ENCODE peak calls at places on chromosomes 12 and 14, in four cellular contexts. W is COR-L47; K is stimulated activated CD8-positive, alpha-beta memory T cell treated with anti-CD3 and anti-CD28 coated beads, Interleukin-15, amount 100 ng/mL, for 24 hours; A is GM18507. D is an unnamed sample.

GRCh38 chr12:19177754-19178153 is 48.2 kb downstream of the PLEKHA5 start:
- DNase-seq in A (no peak), W (no peak), K (no peak), D (no peak)

GRCh38 chr14:51094282-51094821 is 553 bp downstream of the TRIM9 start:
- DNase-seq in K (no peak), W (no peak), A (no peak), D (peak; percentile 48)

GRCh38 chr12:50529345-50529744 is 24.6 kb downstream of the DIP2B start:
- DNase-seq in A (no peak), W (no peak), K (no peak), D (no peak)

GRCh38 chr14:68146812-68147211 is 327.2 kb downstream of the RAD51B start:
- DNase-seq in K (no peak), W (no peak), A (no peak), D (no peak)

GRCh38 chr12:120905856-120906384 is 1.8 kb upstream of the SPPL3 start:
- DNase-seq in A (no peak), W (no peak), K (no peak), D (no peak)

GRCh38 chr12:93812616-93813015 is 135.4 kb downstream of the CRADD start:
- DNase-seq in W (no peak), A (no peak), K (no peak), D (no peak)

GRCh38 chr12:75690556-75690955 is 179.1 kb upstream of the KRR1 start:
- DNase-seq in K (no peak), A (no peak), W (no peak), D (no peak)

GRCh38 chr14:96039633-96040311 is 610 bp downstream of the C14orf132 start:
- DNase-seq in K (no peak), A (no peak), W (peak; percentile 52), D (peak; percentile 50)

GRCh38 chr12:56679834-56680575 is 8.1 kb downstream of the PTGES3 start:
- DNase-seq in W (no peak), K (no peak), A (no peak), D (no peak)

GRCh38 chr14:105348169-105348944 is 33.8 kb downstream of the PACS2 start:
- DNase-seq in W (no peak), K (no peak), A (no peak), D (no peak)

GRCh38 chr12:108890208-108890607 is 10.3 kb downstream of the DAO start:
- DNase-seq in K (no peak), W (no peak), A (no peak), D (no peak)